ENCODE peak calls at places on chromosomes 3 and 15, in nine cellular contexts. W is HFF-Myc, B is BJ, K is stomach, F is brain microvascular endothelial cell, C is upper lobe of right lung, T is RWPE1, I is lower lobe of right lung, M is GM06990. R is an unnamed sample.

GRCh38 chr15:78638658-78639314 is 2.2 kb downstream of the CHRNB4 start:
- DNase-seq in W (no peak), B (no peak), K (peak), F (peak), C (peak), T (peak), I (no peak), M (no peak), R (peak)

GRCh38 chr3:100226712-100227429 is 33.9 kb upstream of the TBC1D23 start:
- DNase-seq in W (no peak), B (no peak), K (no peak), F (peak), C (no peak), T (no peak), I (no peak), M (no peak), R (no peak)

GRCh38 chr3:126539558-126540250 is 15.7 kb downstream of the CHST13 start:
- DNase-seq in W (no peak), B (no peak), K (no peak), F (no peak), C (peak), T (no peak), I (peak), M (no peak), R (peak)

GRCh38 chr3:71726106-71726505 is 904 bp upstream of the EIF4E3 start:
- DNase-seq in W (no peak), B (no peak), K (no peak), F (no peak), C (no peak), T (no peak), I (no peak), M (no peak), R (no peak)

GRCh38 chr3:42713747-42714146 is 11.1 kb upstream of the HHATL start:
- DNase-seq in W (no peak), B (no peak), K (peak), F (no peak), C (no peak), T (no peak), I (no peak), M (no peak), R (no peak)

GRCh38 chr15:58477228-58477627 is 45.4 kb downstream of the LIPC start:
- DNase-seq in W (no peak), B (no peak), K (no peak), F (no peak), C (no peak), T (no peak), I (no peak), M (no peak), R (no peak)

GRCh38 chr3:185807455-185808068 is 17.3 kb downstream of the IGF2BP2 start:
- DNase-seq in W (peak), B (no peak), K (no peak), F (peak), C (no peak), T (peak), I (no peak), M (no peak), R (no peak)

GRCh38 chr3:13709706-13710105 is 160.8 kb downstream of the FBLN2 start:
- DNase-seq in W (no peak), B (no peak), K (no peak), F (no peak), C (peak), T (no peak), I (no peak), M (no peak), R (no peak)

GRCh38 chr3:134597390-134597975 is 53.3 kb downstream of the KY start:
- DNase-seq in W (no peak), B (no peak), K (no peak), F (no peak), C (no peak), T (peak), I (no peak), M (no peak), R (no peak)

GRCh38 chr15:81314378-81314777 is 9.6 kb downstream of the STARD5 start:
- DNase-seq in W (no peak), B (no peak), K (no peak), F (no peak), C (no peak), T (no peak), I (no peak), M (no peak), R (no peak)

GRCh38 chr3:64104006-64104405 is 80.7 kb upstream of the PSMD6 start:
- DNase-seq in W (no peak), B (no peak), K (no peak), F (no peak), C (no peak), T (no peak), I (no peak), M (no peak), R (no peak)

GRCh38 chr3:190306513-190307163 is 15.6 kb downstream of the CLDN1 start:
- DNase-seq in W (no peak), B (no peak), K (no peak), F (no peak), C (no peak), T (no peak), I (no peak), M (no peak), R (no peak)

GRCh38 chr3:160038862-160039562 is 50.4 kb downstream of the IL12A start:
- DNase-seq in W (no peak), B (no peak), K (peak), F (no peak), C (peak), T (no peak), I (peak), M (peak), R (no peak)

GRCh38 chr3:31974454-31974853 is 6.6 kb downstream of the OSBPL10 start:
- DNase-seq in W (no peak), B (no peak), K (no peak), F (peak), C (no peak), T (no peak), I (no peak), M (no peak), R (no peak)

GRCh38 chr15:88535100-88535499 is 11.4 kb downstream of the DET1 start:
- DNase-seq in W (no peak), B (no peak), K (no peak), F (no peak), C (no peak), T (no peak), I (no peak), M (no peak), R (no peak)

GRCh38 chr3:129758921-129759320 is 134.6 kb downstream of the TMCC1 start:
- DNase-seq in W (no peak), B (no peak), K (no peak), F (no peak), C (no peak), T (no peak), I (no peak), M (no peak), R (no peak)

GRCh38 chr3:172626241-172626640 is 84.6 kb downstream of the NCEH1 start:
- DNase-seq in W (no peak), B (no peak), K (no peak), F (peak), C (no peak), T (no peak), I (no peak), M (no peak), R (no peak)

GRCh38 chr3:27613846-27614500 is 108.2 kb downstream of the EOMES start:
- DNase-seq in W (no peak), B (no peak), K (no peak), F (no peak), C (no peak), T (no peak), I (no peak), M (no peak), R (no peak)

GRCh38 chr15:80154336-80154735 is 1.5 kb downstream of the FAH start:
- DNase-seq in W (no peak), B (no peak), K (no peak), F (no peak), C (no peak), T (no peak), I (no peak), M (no peak), R (no peak)

GRCh38 chr3:107861904-107862303 is 228.9 kb downstream of the CD47 start:
- DNase-seq in W (no peak), B (no peak), K (no peak), F (no peak), C (no peak), T (no peak), I (no peak), M (peak), R (no peak)

GRCh38 chr15:95522533-95522932 is 808.0 kb upstream of the NR2F2 start:
- DNase-seq in W (no peak), B (no peak), K (no peak), F (no peak), C (no peak), T (no peak), I (no peak), M (no peak), R (no peak)

GRCh38 chr15:35618260-35619188 is 72.6 kb upstream of the DPH6 start:
- DNase-seq in W (no peak), B (no peak), K (no peak), F (no peak), C (no peak), T (no peak), I (no peak), M (no peak), R (no peak)

GRCh38 chr15:99545605-99546004 is 20.2 kb upstream of the MEF2A start:
- DNase-seq in W (no peak), B (no peak), K (no peak), F (no peak), C (no peak), T (no peak), I (no peak), M (no peak), R (no peak)

GRCh38 chr15:101455291-101455916 is 34.1 kb downstream of the PCSK6 start:
- DNase-seq in W (no peak), B (no peak), K (no peak), F (no peak), C (no peak), T (no peak), I (no peak), M (no peak), R (no peak)

GRCh38 chr3:37686225-37686624 is 175.5 kb upstream of the CTDSPL start:
- DNase-seq in W (no peak), B (no peak), K (no peak), F (no peak), C (no peak), T (no peak), I (no peak), M (no peak), R (no peak)

GRCh38 chr3:154552338-154552737 is 122.3 kb upstream of the GPR149 start:
- DNase-seq in W (no peak), B (no peak), K (no peak), F (no peak), C (no peak), T (no peak), I (no peak), M (no peak), R (no peak)

GRCh38 chr3:118772036-118773030 is 262.3 kb downstream of the IGSF11 start:
- DNase-seq in W (no peak), B (no peak), K (no peak), F (no peak), C (no peak), T (peak), I (no peak), M (peak), R (no peak)

GRCh38 chr3:101381809-101382208 is 61.4 kb upstream of the IMPG2 start:
- DNase-seq in W (peak), B (peak), K (no peak), F (peak), C (no peak), T (peak), I (no peak), M (no peak), R (no peak)

GRCh38 chr3:27533718-27534578 is 49.8 kb upstream of the SLC4A7 start:
- DNase-seq in W (peak), B (peak), K (peak), F (peak), C (no peak), T (peak), I (no peak), M (peak), R (no peak)

GRCh38 chr3:23620616-23621015 is 185.1 kb upstream of the UBE2E1 start:
- DNase-seq in W (no peak), B (no peak), K (no peak), F (no peak), C (no peak), T (no peak), I (no peak), M (no peak), R (no peak)

GRCh38 chr3:172465281-172465680 is 17.0 kb upstream of the GHSR start:
- DNase-seq in W (no peak), B (no peak), K (no peak), F (no peak), C (no peak), T (no peak), I (no peak), M (no peak), R (no peak)

GRCh38 chr15:83123529-83123928 is 16.1 kb downstream of the TM6SF1 start:
- DNase-seq in W (no peak), B (no peak), K (no peak), F (no peak), C (no peak), T (no peak), I (no peak), M (no peak), R (no peak)

GRCh38 chr15:66692808-66693596 is 9.0 kb upstream of the SMAD6 start:
- DNase-seq in W (no peak), B (no peak), K (no peak), F (no peak), C (no peak), T (no peak), I (no peak), M (no peak), R (no peak)

GRCh38 chr15:77181305-77182074 is 110.6 kb upstream of the TSPAN3 start:
- DNase-seq in W (no peak), B (no peak), K (no peak), F (no peak), C (no peak), T (no peak), I (no peak), M (peak), R (no peak)

GRCh38 chr3:57545636-57546268 is 1.6 kb upstream of the DNAH12 start:
- DNase-seq in W (no peak), B (no peak), K (no peak), F (no peak), C (no peak), T (no peak), I (no peak), M (no peak), R (no peak)

GRCh38 chr3:40557558-40558161 is 32.9 kb downstream of the ZNF621 start:
- DNase-seq in W (no peak), B (no peak), K (no peak), F (peak), C (no peak), T (no peak), I (no peak), M (peak), R (no peak)

GRCh38 chr15:82105458-82106205 is 59.8 kb upstream of the MEX3B start:
- DNase-seq in W (no peak), B (peak), K (no peak), F (peak), C (no peak), T (no peak), I (no peak), M (no peak), R (no peak)

GRCh38 chr15:69973102-69973714 is 124.5 kb downstream of the TLE3 start:
- DNase-seq in W (peak), B (no peak), K (no peak), F (peak), C (no peak), T (peak), I (no peak), M (no peak), R (no peak)

GRCh38 chr3:12990781-12991480 is 82.3 kb downstream of the IQSEC1 start:
- DNase-seq in W (no peak), B (peak), K (no peak), F (peak), C (no peak), T (no peak), I (no peak), M (no peak), R (no peak)

GRCh38 chr3:13214847-13215472 is 141.7 kb upstream of the IQSEC1 start:
- DNase-seq in W (no peak), B (no peak), K (no peak), F (no peak), C (no peak), T (no peak), I (no peak), M (no peak), R (no peak)

GRCh38 chr15:48336940-48337339 is 5.7 kb downstream of the DUT start:
- DNase-seq in W (no peak), B (no peak), K (no peak), F (no peak), C (no peak), T (peak), I (no peak), M (no peak), R (no peak)
- TF ChIP-seq CTCF in W (peak), B (peak), K (no peak), F (peak), C (peak), T (peak), I (peak), M (peak), R (no peak)

GRCh38 chr3:135915206-135915605 is 50.3 kb upstream of the PPP2R3A start:
- DNase-seq in W (no peak), B (no peak), K (no peak), F (no peak), C (no peak), T (no peak), I (no peak), M (no peak), R (no peak)

GRCh38 chr3:135917076-135917475 is 48.5 kb upstream of the PPP2R3A start:
- DNase-seq in W (no peak), B (no peak), K (peak), F (no peak), C (no peak), T (no peak), I (no peak), M (no peak), R (no peak)

GRCh38 chr3:135920275-135920674 is 45.3 kb upstream of the PPP2R3A start:
- DNase-seq in W (no peak), B (no peak), K (no peak), F (no peak), C (no peak), T (no peak), I (no peak), M (no peak), R (no peak)

GRCh38 chr3:135916310-135916709 is 49.2 kb upstream of the PPP2R3A start:
- DNase-seq in W (no peak), B (no peak), K (no peak), F (no peak), C (no peak), T (no peak), I (no peak), M (no peak), R (no peak)

DNA sequence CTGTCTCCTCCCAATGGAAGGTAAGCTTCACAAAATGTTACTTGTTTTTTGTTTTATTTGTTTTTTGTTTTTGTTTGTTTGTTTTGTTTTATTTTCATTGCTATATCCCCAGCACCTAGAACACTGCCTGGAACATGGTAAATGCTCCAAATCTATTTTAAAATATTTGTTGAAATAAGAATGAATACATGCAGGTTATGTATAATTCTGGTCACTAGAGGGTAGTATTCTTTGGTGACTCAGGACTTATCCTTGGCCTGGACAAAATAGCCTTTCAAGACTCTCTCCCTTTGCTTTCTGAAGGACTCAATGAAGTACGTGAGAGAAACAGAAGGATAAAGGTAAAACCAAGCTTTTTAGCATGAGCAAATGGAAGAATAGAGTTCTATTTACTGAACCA is 46.9 kb upstream of the PPP2R3A start:
- DNase-seq in W (peak), B (no peak), K (no peak), F (no peak), C (no peak), T (peak), I (no peak), M (no peak), R (no peak)
- TF ChIP-seq CTCF in W (peak), B (peak), K (peak), F (peak), C (peak), T (peak), I (peak), M (peak), R (no peak)

GRCh38 chr3:46370784-46371183 is at the start of gene CCR5:
- DNase-seq in W (no peak), B (no peak), K (no peak), F (no peak), C (no peak), T (no peak), I (no peak), M (peak), R (no peak)

GRCh38 chr3:46367811-46368210 is 2.9 kb upstream of the CCR5 start:
- DNase-seq in W (no peak), B (no peak), K (no peak), F (no peak), C (no peak), T (no peak), I (no peak), M (no peak), R (no peak)

GRCh38 chr3:46369675-46370132 is 1.0 kb upstream of the CCR5 start:
- DNase-seq in W (no peak), B (no peak), K (no peak), F (no peak), C (no peak), T (no peak), I (no peak), M (peak), R (no peak)

GRCh38 chr3:46365737-46366524 is 4.8 kb upstream of the CCR5 start:
- DNase-seq in W (no peak), B (no peak), K (no peak), F (no peak), C (no peak), T (no peak), I (no peak), M (no peak), R (no peak)

GRCh38 chr3:46368569-46368968 is 2.2 kb upstream of the CCR5 start:
- DNase-seq in W (no peak), B (no peak), K (peak), F (no peak), C (peak), T (peak), I (peak), M (peak), R (no peak)
- TF ChIP-seq CTCF in W (peak), B (no peak), K (no peak), F (peak), C (peak), T (no peak), I (peak), M (peak), R (no peak)

GRCh38 chr3:193314161-193314560 is 64.4 kb downstream of the ATP13A5 start:
- DNase-seq in W (no peak), B (no peak), K (no peak), F (no peak), C (no peak), T (no peak), I (no peak), M (no peak), R (no peak)
- TF ChIP-seq CTCF in W (no peak), B (no peak), K (no peak), F (peak), C (no peak), T (no peak), I (no peak), M (peak), R (no peak)

GRCh38 chr15:86139828-86140227 is 60.2 kb downstream of the AGBL1 start:
- DNase-seq in W (no peak), B (no peak), K (no peak), F (no peak), C (no peak), T (no peak), I (no peak), M (peak), R (no peak)
- TF ChIP-seq CTCF in W (peak), B (no peak), K (no peak), F (peak), C (no peak), T (peak), I (no peak), M (peak), R (no peak)

GRCh38 chr3:33313331-33313730 is 36.1 kb downstream of the FBXL2 start:
- DNase-seq in W (no peak), B (no peak), K (no peak), F (peak), C (no peak), T (no peak), I (no peak), M (no peak), R (no peak)

GRCh38 chr3:33314993-33315392 is 37.8 kb downstream of the FBXL2 start:
- DNase-seq in W (no peak), B (no peak), K (no peak), F (no peak), C (no peak), T (no peak), I (no peak), M (no peak), R (no peak)

GRCh38 chr3:33317963-33318708 is 40.9 kb downstream of the FBXL2 start:
- DNase-seq in W (no peak), B (no peak), K (no peak), F (no peak), C (no peak), T (no peak), I (no peak), M (peak), R (no peak)

GRCh38 chr3:33315826-33316225 is 38.6 kb downstream of the FBXL2 start:
- DNase-seq in W (no peak), B (no peak), K (no peak), F (peak), C (no peak), T (peak), I (no peak), M (no peak), R (no peak)

DNA sequence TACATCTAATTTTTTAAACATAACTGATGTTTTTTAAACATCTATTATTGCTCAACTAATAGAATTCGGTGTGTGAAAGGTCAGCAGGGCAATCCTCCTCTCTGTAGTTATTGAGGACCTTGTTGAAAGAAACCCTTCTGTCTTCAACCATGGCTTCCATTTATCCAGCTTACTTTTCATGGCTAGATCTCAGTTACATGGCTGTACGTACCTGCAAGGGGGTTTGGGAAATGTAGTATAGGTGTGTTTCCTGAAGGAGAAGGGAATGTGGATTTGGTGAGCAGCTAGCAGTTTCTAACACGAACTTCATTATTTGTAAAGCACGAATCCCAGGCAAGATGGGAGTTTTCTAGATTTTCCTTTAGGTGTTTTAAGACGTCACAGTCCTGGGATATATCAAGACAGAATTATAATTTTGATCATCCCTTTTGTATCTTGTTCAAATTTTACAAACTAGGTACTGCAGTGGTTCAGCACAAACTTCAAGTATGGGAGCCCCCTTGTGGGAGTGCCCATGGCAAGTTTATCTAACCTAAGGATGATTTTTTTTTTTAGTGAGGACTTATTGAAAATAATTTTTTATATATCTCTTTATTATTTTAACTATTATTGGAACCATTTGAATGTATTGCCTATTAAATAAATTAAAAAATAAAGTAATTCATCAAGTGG is 41.6 kb downstream of the FBXL2 start:
- DNase-seq in W (no peak), B (no peak), K (no peak), F (no peak), C (no peak), T (no peak), I (no peak), M (no peak), R (no peak)
- TF ChIP-seq CTCF in W (no peak), B (no peak), K (no peak), F (peak), C (no peak), T (no peak), I (no peak), M (peak), R (no peak)